ENCODE peak calls at places on chromosomes 12 and 14, in six cellular contexts. E is transverse colon, W is cardiac muscle cell, I is PC-3, D is sigmoid colon, Z is right lobe of liver. C is an unnamed sample.

GRCh38 chr12:121738340-121738858 is 25.8 kb downstream of the TMEM120B start:
- DNase-seq in Z (no peak), W (no peak), E (no peak), D (no peak), I (no peak), C (no peak)

GRCh38 chr12:78726854-78727253 is 137.7 kb upstream of the SYT1 start:
- DNase-seq in D (no peak), I (no peak), Z (no peak), W (no peak), E (no peak), C (no peak)

GRCh38 chr12:48356041-48356768 is 5.5 kb upstream of the ZNF641 start:
- DNase-seq in W (no peak), E (no peak), I (peak; percentile 86), Z (no peak), D (no peak), C (no peak)

GRCh38 chr14:64388533-64389243 is 535 bp downstream of the MTHFD1 start:
- DNase-seq in I (peak; percentile 27), W (peak; percentile 36), Z (no peak), D (no peak), E (peak; percentile 47), C (no peak)

GRCh38 chr12:89213139-89213538 is 139.2 kb downstream of the DUSP6 start:
- DNase-seq in E (no peak), Z (no peak), D (no peak), W (no peak), I (no peak), C (no peak)

GRCh38 chr12:111446044-111446581 is 40.4 kb downstream of the SH2B3 start:
- DNase-seq in E (peak; percentile 71), Z (peak; percentile 78), I (no peak), D (peak; percentile 75), W (peak; percentile 72), C (no peak)

GRCh38 chr12:79685068-79685467 is 5.7 kb downstream of the PAWR start:
- DNase-seq in D (no peak), E (no peak), W (peak; percentile 27), Z (no peak), I (peak; percentile 95), C (no peak)

GRCh38 chr12:47234576-47235141 is 154.9 kb upstream of the AMIGO2 start:
- DNase-seq in E (no peak), Z (no peak), D (peak; percentile 65), W (no peak), I (no peak), C (no peak)

GRCh38 chr12:52200783-52201519 is 9.1 kb upstream of the KRT80 start:
- DNase-seq in Z (no peak), D (no peak), I (no peak), W (no peak), E (no peak), C (no peak)

GRCh38 chr12:132439333-132439904 is 50.5 kb upstream of the FBRSL1 start:
- DNase-seq in D (no peak), Z (no peak), E (no peak), W (no peak), I (no peak), C (no peak)

GRCh38 chr14:96501383-96501745 is 818 bp upstream of the PAPOLA start:
- DNase-seq in D (no peak), W (no peak), E (no peak), I (peak; percentile 14), Z (no peak), C (no peak)

GRCh38 chr14:54642950-54643695 is 76.2 kb downstream of the SAMD4A start:
- DNase-seq in Z (no peak), I (peak; percentile 46), D (no peak), E (no peak), W (peak; percentile 57), C (no peak)

GRCh38 chr12:93563807-93564538 is 8.5 kb upstream of the SOCS2 start:
- DNase-seq in E (no peak), Z (peak; percentile 78), I (peak; percentile 97), D (no peak), W (peak; percentile 47), C (no peak)

GRCh38 chr12:77237896-77238295 is 172.5 kb upstream of the E2F7 start:
- DNase-seq in I (no peak), W (no peak), E (no peak), D (no peak), Z (no peak), C (no peak)

GRCh38 chr14:100839573-100840175 is 13.8 kb downstream of the MEG3 start:
- DNase-seq in D (no peak), I (no peak), E (no peak), W (no peak), Z (no peak), C (no peak)

GRCh38 chr14:50000215-50001145 is 107.6 kb downstream of the ARF6 start:
- DNase-seq in W (peak; percentile 81), D (peak; percentile 83), E (peak; percentile 76), Z (peak; percentile 53), I (peak; percentile 92), C (no peak)

GRCh38 chr12:78101946-78102635 is 271.4 kb downstream of the NAV3 start:
- DNase-seq in D (no peak), I (peak; percentile 25), Z (no peak), E (no peak), W (no peak), C (no peak)

GRCh38 chr12:98456583-98457573 is 58.5 kb upstream of the TMPO start:
- DNase-seq in I (no peak), D (no peak), Z (peak; percentile 52), E (peak; percentile 28), W (peak; percentile 65), C (no peak)

GRCh38 chr12:52884526-52885293 is 20.2 kb downstream of the KRT8 start:
- DNase-seq in W (peak; percentile 69), I (peak; percentile 80), D (peak; percentile 85), Z (peak; percentile 86), E (peak; percentile 87), C (no peak)

GRCh38 chr12:105474672-105475071 is 144.2 kb downstream of the C12orf75 start:
- DNase-seq in D (no peak), I (peak; percentile 97), Z (no peak), W (no peak), E (no peak), C (peak; percentile 44)

DNA sequence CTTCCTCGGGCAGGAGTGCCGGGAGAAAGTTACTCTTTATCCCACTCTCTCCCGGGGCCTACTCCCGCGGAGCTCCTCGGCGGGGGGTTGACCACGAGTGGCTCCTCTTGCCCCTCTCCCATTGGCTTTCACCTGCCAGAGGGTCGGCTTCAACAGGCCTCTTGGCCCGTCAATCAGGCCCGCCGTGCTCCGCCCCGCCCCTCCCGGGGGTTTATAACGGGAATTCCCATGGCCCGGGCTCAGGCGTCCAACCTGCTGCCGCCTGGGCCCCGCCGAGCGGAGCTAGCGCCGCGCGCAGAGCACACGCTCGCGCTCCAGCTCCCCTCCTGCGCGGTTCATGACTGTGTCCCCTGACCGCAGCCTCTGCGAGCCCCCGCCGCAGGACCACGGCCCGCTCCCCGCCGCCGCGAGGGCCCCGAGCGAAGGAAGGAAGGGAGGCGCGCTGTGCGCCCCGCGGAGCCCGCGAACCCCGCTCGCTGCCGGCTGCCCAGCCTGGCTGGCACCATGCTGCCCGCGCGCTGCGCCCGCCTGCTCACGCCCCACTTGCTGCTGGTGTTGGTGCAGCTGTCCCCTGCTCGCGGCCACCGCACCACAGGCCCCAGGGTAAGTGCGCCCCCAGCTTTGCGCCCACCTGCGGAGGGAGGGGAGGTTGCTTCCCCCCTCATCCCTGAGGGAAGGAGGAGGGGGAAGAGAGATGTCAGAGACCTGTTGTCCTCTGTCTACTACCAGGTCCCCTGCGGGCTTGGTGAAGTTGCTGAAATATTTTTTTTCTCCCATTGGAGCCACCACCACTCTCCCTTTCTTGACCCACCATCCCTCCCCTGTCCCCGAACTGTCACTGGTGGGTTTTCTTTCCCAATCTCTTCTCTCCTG is at the start of gene SMOC1:
- DNase-seq in D (no peak), Z (peak; percentile 95), E (peak; percentile 65), W (peak; percentile 34), I (no peak), C (no peak)
- H3K27ac ChIP-seq in D (no peak within 1 kb of the TSS), Z (peak within 1 kb of the TSS; percentile 57), E (no peak within 1 kb of the TSS), W (no peak within 1 kb of the TSS), I (no peak within 1 kb of the TSS), C (no peak within 1 kb of the TSS)

DNA sequence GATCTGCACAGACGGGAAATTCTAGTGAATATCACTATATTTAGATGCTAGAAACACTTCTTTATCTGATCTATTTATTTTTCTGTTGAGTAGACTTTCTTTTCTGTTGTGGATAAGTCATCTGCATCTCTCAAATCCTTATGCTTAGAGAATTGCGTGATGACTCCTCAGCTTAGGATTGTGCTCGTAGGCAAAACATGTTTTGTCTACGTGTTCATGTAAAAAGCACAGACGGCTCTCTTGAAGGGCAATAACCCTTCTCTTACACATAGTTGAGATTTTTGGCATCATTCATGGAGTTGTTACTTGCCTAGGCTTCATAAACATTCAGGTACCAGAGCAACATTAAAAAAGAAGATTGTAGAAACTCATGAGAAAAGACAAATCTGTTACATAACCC is 18.6 kb downstream of the PPFIBP1 start:
- DNase-seq in W (peak; percentile 90), D (no peak), Z (no peak), I (no peak), E (no peak), C (peak; percentile 69)
- H3K4me1 ChIP-seq in W (peaks cover 13% of the 10 kb centered on the region), D (no peaks in the 10 kb centered on the region), Z (peaks cover 38% of the 10 kb centered on the region), I (peaks cover 15% of the 10 kb centered on the region), E (peaks cover 37% of the 10 kb centered on the region), C (peaks cover 63% of the 10 kb centered on the region)

GRCh38 chr14:25406818-25407217 is 356.9 kb upstream of the STXBP6 start:
- DNase-seq in I (peak; percentile 57), D (no peak), W (peak; percentile 28), E (peak; percentile 41), Z (no peak), C (no peak)
- H3K4me3 ChIP-seq in I (no peak overlapping the region), D (no peak overlapping the region), W (no peak overlapping the region), E (no peak overlapping the region), Z (no peak overlapping the region), C (no peak overlapping the region)

GRCh38 chr12:12788131-12788530 is 2.7 kb downstream of the APOLD1 start:
- DNase-seq in E (no peak), Z (no peak), D (no peak), W (no peak), I (no peak), C (no peak)
- H3K27ac ChIP-seq in E (peak overlapping the region; percentile 97), Z (peak overlapping the region; percentile 93), D (peak overlapping the region; percentile 88), W (no peak overlapping the region), I (peak overlapping the region; percentile 61), C (peak overlapping the region; percentile 13)

GRCh38 chr14:77523109-77523508 is 24.5 kb upstream of the ISM2 start:
- DNase-seq in E (no peak), Z (no peak), D (no peak), W (no peak), I (no peak), C (no peak)
- H3K4me1 ChIP-seq in E (no peaks in the 10 kb centered on the region), Z (no peaks in the 10 kb centered on the region), D (no peaks in the 10 kb centered on the region), W (no peaks in the 10 kb centered on the region), I (no peaks in the 10 kb centered on the region), C (no peaks in the 10 kb centered on the region)

C was measured in keratinocyte.